ENCODE peak calls at places on chromosomes 16 and 17, in four cellular contexts. One of them, this sample, is unnamed.

GRCh38 chr17:80195671-80196529 is 24.2 kb downstream of the SGSH start:
- DNase-seq in GM12878: no peak
- DNase-seq in HepG2: peak
- DNase-seq in K562: peak
- DNase-seq in this sample: peak

GRCh38 chr17:44024271-44024663 is 9.5 kb upstream of the TMEM101 start:
- DNase-seq in GM12878: no peak
- DNase-seq in HepG2: no peak
- DNase-seq in K562: no peak
- DNase-seq in this sample: no peak

GRCh38 chr17:80236911-80237310 is 16.7 kb downstream of the SLC26A11 start:
- DNase-seq in HepG2: no peak
- DNase-seq in GM12878: no peak
- DNase-seq in K562: no peak
- DNase-seq in this sample: no peak

GRCh38 chr16:4767872-4768548 is 1.0 kb upstream of the ZNF500 start:
- DNase-seq in K562: no peak
- DNase-seq in GM12878: peak
- DNase-seq in HepG2: no peak
- DNase-seq in this sample: no peak

GRCh38 chr16:66344533-66345145 is 21.9 kb upstream of the CDH5 start:
- DNase-seq in K562: peak
- DNase-seq in GM12878: no peak
- DNase-seq in HepG2: peak
- DNase-seq in this sample: no peak

GRCh38 chr17:57751971-57752905 is 7.1 kb upstream of the CCDC182 start:
- DNase-seq in GM12878: no peak
- DNase-seq in HepG2: no peak
- DNase-seq in K562: no peak
- DNase-seq in this sample: no peak

GRCh38 chr17:59427425-59427921 is 96.0 kb downstream of the YPEL2 start:
- DNase-seq in K562: no peak
- DNase-seq in GM12878: no peak
- DNase-seq in HepG2: no peak
- DNase-seq in this sample: no peak

GRCh38 chr17:54172096-54172495 is 349.4 kb downstream of the KIF2B start:
- DNase-seq in K562: no peak
- DNase-seq in GM12878: no peak
- DNase-seq in HepG2: no peak
- DNase-seq in this sample: no peak

GRCh38 chr16:21277927-21278706 is at the start of gene CRYM:
- DNase-seq in K562: peak
- DNase-seq in GM12878: no peak
- DNase-seq in HepG2: peak
- DNase-seq in this sample: peak

GRCh38 chr17:32253117-32253611 is 12.5 kb upstream of the RHBDL3 start:
- DNase-seq in HepG2: peak
- DNase-seq in GM12878: no peak
- DNase-seq in K562: peak
- DNase-seq in this sample: peak

GRCh38 chr16:68997564-68997963 is 107.9 kb upstream of the HAS3 start:
- DNase-seq in GM12878: no peak
- DNase-seq in HepG2: no peak
- DNase-seq in K562: no peak
- DNase-seq in this sample: no peak

GRCh38 chr16:24731722-24732419 is 2.4 kb downstream of the TNRC6A start:
- DNase-seq in K562: no peak
- DNase-seq in GM12878: no peak
- DNase-seq in HepG2: peak
- DNase-seq in this sample: no peak

GRCh38 chr16:83652898-83653297 is 154.9 kb upstream of the HSBP1 start:
- DNase-seq in K562: no peak
- DNase-seq in HepG2: no peak
- DNase-seq in GM12878: no peak
- DNase-seq in this sample: no peak

GRCh38 chr16:66146689-66147330 is 219.7 kb upstream of the CDH5 start:
- DNase-seq in GM12878: no peak
- DNase-seq in HepG2: no peak
- DNase-seq in K562: no peak
- DNase-seq in this sample: no peak

GRCh38 chr17:35376245-35376644 is 2.8 kb upstream of the SLFN11 start:
- DNase-seq in K562: no peak
- DNase-seq in HepG2: no peak
- DNase-seq in GM12878: no peak
- DNase-seq in this sample: no peak

GRCh38 chr17:49486012-49486641 is 9.0 kb upstream of the NGFR start:
- DNase-seq in HepG2: no peak
- DNase-seq in GM12878: no peak
- DNase-seq in K562: no peak
- DNase-seq in this sample: no peak

GRCh38 chr16:72979974-72980373 is 68.0 kb downstream of the ZFHX3 start:
- DNase-seq in K562: no peak
- DNase-seq in GM12878: no peak
- DNase-seq in HepG2: no peak
- DNase-seq in this sample: no peak

GRCh38 chr16:72983728-72984350 is 64.1 kb downstream of the ZFHX3 start:
- DNase-seq in HepG2: no peak
- DNase-seq in GM12878: no peak
- DNase-seq in K562: no peak
- DNase-seq in this sample: no peak

GRCh38 chr16:72985148-72985882 is 62.6 kb downstream of the ZFHX3 start:
- DNase-seq in GM12878: no peak
- DNase-seq in HepG2: no peak
- DNase-seq in K562: no peak
- DNase-seq in this sample: no peak

GRCh38 chr16:72986011-72986410 is 61.9 kb downstream of the ZFHX3 start:
- DNase-seq in GM12878: no peak
- DNase-seq in HepG2: no peak
- DNase-seq in K562: no peak
- DNase-seq in this sample: no peak

GRCh38 chr16:72983241-72983640 is 64.7 kb downstream of the ZFHX3 start:
- DNase-seq in GM12878: no peak
- DNase-seq in HepG2: no peak
- DNase-seq in K562: no peak
- DNase-seq in this sample: no peak
- TF ChIP-seq TARDBP in GM12878: no peak
- TF ChIP-seq TARDBP in HepG2: no peak
- TF ChIP-seq TARDBP in K562: no peak
- TF ChIP-seq TARDBP in this sample: no peak

DNA sequence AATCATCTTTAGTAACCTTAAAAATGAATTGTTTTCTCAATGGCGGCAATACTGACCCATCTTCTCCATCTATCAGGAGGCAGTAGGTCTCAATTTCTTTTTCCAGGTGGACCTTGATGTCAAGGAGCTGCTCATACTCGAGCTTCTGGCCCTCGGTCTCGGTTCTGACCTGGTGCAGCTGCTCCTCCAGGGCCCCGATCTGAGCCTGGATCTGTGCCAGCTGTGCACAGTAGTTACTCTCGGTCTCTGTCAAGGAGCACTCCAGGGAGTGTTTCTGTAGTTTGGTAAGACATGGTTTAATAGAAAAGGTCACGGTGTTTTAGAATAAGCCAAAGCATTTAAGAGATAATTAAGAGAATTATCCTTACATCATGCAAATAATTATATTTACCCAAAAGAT is 4.9 kb downstream of the KRT27 start:
- DNase-seq in HepG2: no peak
- DNase-seq in GM12878: no peak
- DNase-seq in K562: no peak
- DNase-seq in this sample: no peak
- TF ChIP-seq FOXK2 in HepG2: no peak
- TF ChIP-seq FOXK2 in GM12878: no peak
- TF ChIP-seq FOXK2 in K562: no peak
- TF ChIP-seq FOXK2 in this sample: no peak

GRCh38 chr17:4970273-4970672 is 2.7 kb upstream of the SPAG7 start:
- DNase-seq in K562: no peak
- DNase-seq in HepG2: no peak
- DNase-seq in GM12878: no peak
- DNase-seq in this sample: no peak

GRCh38 chr17:4968166-4968915 is 724 bp upstream of the SPAG7 start:
- DNase-seq in HepG2: no peak
- DNase-seq in K562: peak
- DNase-seq in GM12878: no peak
- DNase-seq in this sample: no peak

GRCh38 chr17:4968916-4969550 is 1.4 kb upstream of the SPAG7 start:
- DNase-seq in HepG2: no peak
- DNase-seq in GM12878: no peak
- DNase-seq in K562: no peak
- DNase-seq in this sample: no peak

GRCh38 chr17:4967539-4968165 is at the start of gene SPAG7:
- DNase-seq in GM12878: peak
- DNase-seq in HepG2: peak
- DNase-seq in K562: peak
- DNase-seq in this sample: peak

GRCh38 chr17:4969551-4970231 is 2.1 kb upstream of the SPAG7 start:
- DNase-seq in HepG2: peak
- DNase-seq in GM12878: no peak
- DNase-seq in K562: no peak
- DNase-seq in this sample: no peak
- TF ChIP-seq TARDBP in HepG2: no peak
- TF ChIP-seq TARDBP in GM12878: no peak
- TF ChIP-seq TARDBP in K562: no peak
- TF ChIP-seq TARDBP in this sample: no peak

DNA sequence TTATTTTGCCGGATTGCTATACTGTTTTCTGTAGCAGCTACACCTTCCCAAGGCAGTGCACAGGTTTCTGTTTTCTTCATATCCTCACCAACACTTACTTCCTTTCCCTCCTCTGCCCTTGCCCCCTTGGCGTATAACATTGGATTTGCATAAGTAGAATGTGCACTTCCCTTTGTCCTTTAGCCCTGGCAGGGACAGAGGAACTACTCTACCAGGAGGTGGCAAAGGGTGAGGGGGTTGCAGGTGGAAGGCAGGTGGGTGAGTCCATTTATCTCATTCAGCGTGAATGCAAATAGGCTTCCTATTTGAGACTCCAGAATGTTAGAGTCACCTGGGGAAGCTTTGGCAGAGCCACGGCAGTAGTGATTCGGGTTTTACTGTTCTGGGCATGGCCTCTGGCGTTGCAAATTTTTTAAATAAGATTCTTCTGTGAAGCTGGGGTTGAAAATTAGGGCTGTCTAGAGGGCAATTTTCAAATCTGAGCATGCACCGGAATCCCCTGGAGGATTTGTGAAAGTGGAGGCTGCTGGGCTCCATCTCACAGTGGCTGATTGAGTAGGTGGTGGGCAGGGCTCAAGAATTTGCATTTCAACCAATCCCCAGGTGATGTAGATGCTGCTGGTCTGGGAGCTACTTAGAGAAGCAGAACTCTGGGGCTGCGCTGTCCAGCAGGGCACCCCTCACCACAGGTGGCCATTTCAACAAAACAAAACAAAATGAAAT is 84.7 kb downstream of the PLCG2 start:
- DNase-seq in K562: no peak
- DNase-seq in GM12878: peak
- DNase-seq in HepG2: no peak
- DNase-seq in this sample: no peak
- TF ChIP-seq FOXK2 in K562: no peak
- TF ChIP-seq FOXK2 in GM12878: no peak
- TF ChIP-seq FOXK2 in HepG2: no peak
- TF ChIP-seq FOXK2 in this sample: no peak

This sample was measured in HEK293T.